ENCODE peak calls at places on chromosomes 2 and 18, in five cellular contexts. U is astrocyte of the hippocampus; C is astrocyte; J is GM23248; A is CD8-positive, alpha-beta memory T cell. K is an unnamed sample.

GRCh38 chr2:238868616-238869292 is 20.9 kb downstream of the TWIST2 start:
- DNase-seq in A (no peak), C (peak; percentile 50), U (no peak), J (peak; percentile 91), K (no peak)

GRCh38 chr2:134976074-134976702 is 57.6 kb downstream of the CCNT2 start:
- DNase-seq in A (no peak), J (no peak), C (no peak), U (no peak), K (no peak)

GRCh38 chr18:7958081-7958896 is 391.2 kb downstream of the PTPRM start:
- DNase-seq in A (no peak), J (peak; percentile 6), C (peak; percentile 10), U (no peak), K (no peak)

GRCh38 chr2:218883491-218884490 is 3.1 kb downstream of the WNT10A start:
- DNase-seq in U (no peak), C (no peak), J (peak; percentile 66), A (no peak), K (no peak)

GRCh38 chr2:161238559-161239415 is 69.4 kb upstream of the PSMD14 start:
- DNase-seq in U (peak; percentile 78), A (peak; percentile 60), C (peak; percentile 46), J (peak; percentile 73), K (peak; percentile 9)

GRCh38 chr18:59823611-59824195 is 76.1 kb upstream of the PMAIP1 start:
- DNase-seq in C (peak; percentile 31), U (peak; percentile 84), A (no peak), J (peak; percentile 85), K (peak; percentile 80)

GRCh38 chr2:34096552-34097171 is 497.6 kb upstream of the FAM98A start:
- DNase-seq in A (peak; percentile 1), C (peak; percentile 25), U (peak; percentile 82), J (peak; percentile 60), K (no peak)

GRCh38 chr2:128644745-128645256 is 326.1 kb upstream of the HS6ST1 start:
- DNase-seq in C (no peak), J (no peak), A (no peak), U (no peak), K (no peak)

GRCh38 chr2:149089068-149089467 is 50.6 kb downstream of the LYPD6B start:
- DNase-seq in A (no peak), J (peak; percentile 38), U (no peak), C (no peak), K (no peak)

GRCh38 chr2:8023241-8023640 is 658.6 kb upstream of the ID2 start:
- DNase-seq in U (no peak), A (no peak), C (no peak), J (no peak), K (no peak)

GRCh38 chr2:73163522-73164367 is 38.6 kb upstream of the NOTO start:
- DNase-seq in A (peak; percentile 39), U (peak; percentile 87), C (peak; percentile 47), J (peak; percentile 79), K (no peak)

GRCh38 chr2:41859615-41860014 is 188.2 kb upstream of the PKDCC start:
- DNase-seq in J (no peak), U (no peak), A (no peak), C (no peak), K (no peak)

GRCh38 chr2:67277450-67277849 is 119.7 kb upstream of the ETAA1 start:
- DNase-seq in C (no peak), A (no peak), U (no peak), J (no peak), K (no peak)

GRCh38 chr2:61887684-61888303 is 662 bp downstream of the CCT4 start:
- DNase-seq in J (peak; percentile 80), A (no peak), C (peak; percentile 47), U (peak; percentile 62), K (no peak)

GRCh38 chr2:179787601-179788000 is 73.8 kb downstream of the ZNF385B start:
- DNase-seq in U (no peak), C (no peak), J (no peak), A (no peak), K (no peak)

GRCh38 chr2:238155051-238155760 is 3.6 kb upstream of the ERFE start:
- DNase-seq in A (no peak), J (no peak), U (peak; percentile 56), C (peak; percentile 65), K (no peak)

GRCh38 chr2:157628532-157629415 is at the start of gene ACVR1C:
- DNase-seq in A (peak; percentile 70), U (peak; percentile 83), J (peak; percentile 79), C (peak; percentile 47), K (peak; percentile 60)

GRCh38 chr18:25144835-25145234 is 207.1 kb downstream of the ZNF521 start:
- DNase-seq in U (peak; percentile 79), A (no peak), C (peak; percentile 85), J (peak; percentile 89), K (no peak)

GRCh38 chr2:173432049-173432754 is 77.5 kb downstream of the CDCA7 start:
- DNase-seq in A (no peak), U (no peak), J (peak; percentile 23), C (peak; percentile 17), K (no peak)

GRCh38 chr2:188659656-188660406 is 314.3 kb upstream of the COL3A1 start:
- DNase-seq in J (peak; percentile 79), A (no peak), U (peak; percentile 59), C (peak; percentile 80), K (no peak)

GRCh38 chr18:45896991-45897390 is 70.1 kb downstream of the EPG5 start:
- DNase-seq in J (no peak), C (no peak), A (no peak), U (no peak), K (no peak)

GRCh38 chr2:161991991-161992390 is 82.0 kb downstream of the DPP4 start:
- DNase-seq in U (no peak), A (no peak), C (peak; percentile 18), J (no peak), K (no peak)

GRCh38 chr2:215967590-215968373 is 45.6 kb downstream of the MREG start:
- DNase-seq in A (no peak), J (no peak), C (no peak), U (no peak), K (no peak)

GRCh38 chr2:218168635-218169462 is 2.1 kb upstream of the CXCR1 start:
- DNase-seq in J (peak; percentile 46), C (no peak), A (peak; percentile 54), U (peak; percentile 31), K (peak; percentile 47)

GRCh38 chr2:143617803-143618415 is 488.7 kb downstream of the ARHGAP15 start:
- DNase-seq in C (no peak), J (no peak), A (no peak), U (no peak), K (no peak)

GRCh38 chr2:170842785-170843184 is 26.1 kb downstream of the GAD1 start:
- DNase-seq in C (peak; percentile 84), A (no peak), U (peak; percentile 43), J (peak; percentile 82), K (no peak)

GRCh38 chr2:1544478-1545069 is 131.3 kb downstream of the TPO start:
- DNase-seq in C (peak; percentile 27), J (peak; percentile 81), A (no peak), U (peak; percentile 45), K (no peak)

GRCh38 chr2:85922210-85922609 is 33.4 kb upstream of the ST3GAL5 start:
- DNase-seq in A (no peak), U (no peak), C (no peak), J (no peak), K (no peak)

GRCh38 chr2:164657129-164657528 is 35.8 kb upstream of the GRB14 start:
- DNase-seq in J (peak; percentile 96), U (peak; percentile 83), A (no peak), C (peak; percentile 99), K (no peak)

GRCh38 chr2:63049291-63050185 is 1.1 kb upstream of the OTX1 start:
- DNase-seq in A (no peak), J (peak; percentile 32), C (peak; percentile 11), U (peak; percentile 67), K (no peak)

GRCh38 chr2:71313-72035 is 25.2 kb upstream of the FAM110C start:
- DNase-seq in A (no peak), C (no peak), J (no peak), U (no peak), K (no peak)

GRCh38 chr2:240421396-240421795 is 14.1 kb upstream of the GPC1 start:
- DNase-seq in A (no peak), U (no peak), J (no peak), C (no peak), K (no peak)

GRCh38 chr2:46146866-46147502 is 150.2 kb upstream of the EPAS1 start:
- DNase-seq in C (no peak), J (no peak), U (no peak), A (no peak), K (no peak)

K was measured in NCI-H1092.